ENCODE peak calls at places on chromosomes 4 and X, in ten cellular contexts. W is GDM1; K is CD4-positive, alpha-beta T cell; N is SHP77 treated with DMSO at 0.1 percent for 48 hours; R is NCI-H2171 treated with DMSO at 0.1 percent for 48 hours; P is mesenteric fat pad; X is stimulated activated CD8-positive, alpha-beta memory T cell treated with anti-CD3 and anti-CD28 coated beads, Interleukin-7, amount 100 ng/mL, for 1 hour; L is stimulated activated naive CD8-positive, alpha-beta T cell treated with anti-CD3 and anti-CD28 coated beads, Interleukin-15, Interleukin-2, amounts not matched to agents 100 U/mL and 50 U/mL, for 24 hours; F is T1000; Z is GM10248. B is an unnamed sample.
A peak's percentile ranks its signal among the peaks of the same experiment; 100 is the strongest.

GRCh38 chrX:134148293-134148692 is 88.7 kb upstream of the CCDC160 start:
- DNase-seq in W (no peak), K (no peak), N (no peak), R (no peak), P (no peak), X (no peak), L (no peak), F (no peak), Z (no peak), B (no peak)

GRCh38 chrX:21723814-21724213 is 34.1 kb downstream of the SMPX start:
- DNase-seq in W (no peak), K (no peak), N (no peak), R (no peak), P (no peak), X (no peak), L (no peak), F (no peak), Z (no peak), B (no peak)

GRCh38 chr4:73853246-73853704 is at the start of gene PF4V1:
- DNase-seq in W (no peak), K (no peak), N (no peak), R (no peak), P (no peak), X (no peak), L (no peak), F (no peak), Z (no peak), B (no peak)

GRCh38 chrX:131827935-131828334 is 195.2 kb upstream of the STK26 start:
- DNase-seq in W (peak; percentile 44), K (no peak), N (no peak), R (no peak), P (no peak), X (no peak), L (peak; percentile 36), F (no peak), Z (peak; percentile 28), B (no peak)

GRCh38 chr4:8641256-8641655 is 48.7 kb downstream of the CPZ start:
- DNase-seq in W (no peak), K (no peak), N (no peak), R (no peak), P (no peak), X (no peak), L (no peak), F (no peak), Z (no peak), B (no peak)

GRCh38 chr4:156321203-156321602 is 367.5 kb upstream of the CTSO start:
- DNase-seq in W (no peak), K (no peak), N (no peak), R (no peak), P (no peak), X (no peak), L (no peak), F (no peak), Z (no peak), B (no peak)

GRCh38 chr4:31065086-31065485 is 344.9 kb downstream of the PCDH7 start:
- DNase-seq in W (no peak), K (no peak), N (no peak), R (no peak), P (no peak), X (no peak), L (no peak), F (no peak), Z (no peak), B (no peak)

GRCh38 chrX:34805951-34806350 is 136.6 kb upstream of the FAM47B start:
- DNase-seq in W (no peak), K (no peak), N (no peak), R (no peak), P (no peak), X (no peak), L (no peak), F (no peak), Z (no peak), B (no peak)

GRCh38 chrX:84123585-84123984 is 64.4 kb downstream of the RPS6KA6 start:
- DNase-seq in W (no peak), K (no peak), N (no peak), R (no peak), P (no peak), X (no peak), L (no peak), F (no peak), Z (no peak), B (no peak)

GRCh38 chrX:133418588-133418987 is 3.3 kb upstream of the GPC4 start:
- DNase-seq in W (no peak), K (no peak), N (no peak), R (no peak), P (no peak), X (no peak), L (no peak), F (no peak), Z (no peak), B (no peak)

GRCh38 chrX:119015407-119016242 is 41.2 kb downstream of the LONRF3 start:
- DNase-seq in W (no peak), K (no peak), N (no peak), R (no peak), P (no peak), X (no peak), L (peak; percentile 41), F (peak; percentile 59), Z (peak; percentile 29), B (no peak)

GRCh38 chrX:3548743-3549441 is 164.6 kb downstream of the PRKX start:
- DNase-seq in W (no peak), K (no peak), N (no peak), R (peak; percentile 78), P (no peak), X (no peak), L (no peak), F (no peak), Z (no peak), B (no peak)

GRCh38 chrX:40083120-40083978 is 14.4 kb downstream of the BCOR start:
- DNase-seq in W (no peak), K (no peak), N (no peak), R (no peak), P (no peak), X (no peak), L (no peak), F (no peak), Z (peak; percentile 38), B (no peak)

GRCh38 chr4:118281611-118282442 is 71.0 kb downstream of the PRSS12 start:
- DNase-seq in W (no peak), K (no peak), N (no peak), R (peak; percentile 22), P (no peak), X (no peak), L (peak; percentile 31), F (no peak), Z (no peak), B (no peak)

GRCh38 chrX:41275661-41276609 is 58.0 kb upstream of the DDX3X start:
- DNase-seq in W (peak; percentile 47), K (peak; percentile 56), N (no peak), R (peak; percentile 65), P (peak; percentile 90), X (no peak), L (peak; percentile 56), F (peak; percentile 46), Z (peak; percentile 75), B (no peak)

GRCh38 chrX:8988456-8988855 is 45.5 kb downstream of the FAM9B start:
- DNase-seq in W (no peak), K (no peak), N (no peak), R (no peak), P (no peak), X (no peak), L (peak; percentile 24), F (no peak), Z (no peak), B (no peak)

GRCh38 chr4:147037089-147037488 is 91.4 kb upstream of the TTC29 start:
- DNase-seq in W (no peak), K (no peak), N (no peak), R (no peak), P (no peak), X (no peak), L (no peak), F (no peak), Z (no peak), B (no peak)

GRCh38 chr4:41281038-41281634 is 24.4 kb downstream of the UCHL1 start:
- DNase-seq in W (peak; percentile 21), K (no peak), N (peak; percentile 9), R (peak; percentile 72), P (no peak), X (no peak), L (peak; percentile 7), F (peak; percentile 58), Z (peak; percentile 77), B (no peak)

GRCh38 chrX:7158468-7158990 is 10.6 kb upstream of the PUDP start:
- DNase-seq in W (no peak), K (no peak), N (no peak), R (no peak), P (no peak), X (no peak), L (no peak), F (no peak), Z (no peak), B (no peak)

GRCh38 chrX:107677501-107677901 is 49.2 kb downstream of the PRPS1 start:
- DNase-seq in W (no peak), K (no peak), N (no peak), R (no peak), P (no peak), X (no peak), L (no peak), F (no peak), Z (no peak), B (no peak)

GRCh38 chr4:184238072-184238743 is 20.5 kb upstream of the ENPP6 start:
- DNase-seq in W (no peak), K (no peak), N (no peak), R (no peak), P (no peak), X (no peak), L (no peak), F (no peak), Z (no peak), B (no peak)

GRCh38 chr4:42344260-42344659 is 53.0 kb upstream of the SHISA3 start:
- DNase-seq in W (no peak), K (no peak), N (no peak), R (no peak), P (no peak), X (no peak), L (no peak), F (no peak), Z (peak; percentile 46), B (no peak)

GRCh38 chr4:22921891-22922290 is 229.2 kb downstream of the GBA3 start:
- DNase-seq in W (peak; percentile 67), K (no peak), N (no peak), R (no peak), P (no peak), X (no peak), L (no peak), F (no peak), Z (no peak), B (no peak)

GRCh38 chr4:84971319-84971932 is 4.9 kb upstream of the WDFY3 start:
- DNase-seq in W (no peak), K (no peak), N (peak; percentile 9), R (peak; percentile 61), P (no peak), X (no peak), L (no peak), F (no peak), Z (peak; percentile 29), B (no peak)

GRCh38 chr4:110849461-110849860 is 226.6 kb upstream of the PITX2 start:
- DNase-seq in W (no peak), K (no peak), N (no peak), R (no peak), P (no peak), X (no peak), L (no peak), F (no peak), Z (no peak), B (no peak)

GRCh38 chr4:180542445-180543100 is 1700.6 kb upstream of the TENM3 start:
- DNase-seq in W (no peak), K (no peak), N (peak; percentile 34), R (no peak), P (no peak), X (no peak), L (no peak), F (peak; percentile 17), Z (no peak), B (no peak)

GRCh38 chr4:125387770-125388169 is 73.0 kb downstream of the FAT4 start:
- DNase-seq in W (no peak), K (no peak), N (no peak), R (no peak), P (no peak), X (no peak), L (no peak), F (no peak), Z (no peak), B (no peak)

GRCh38 chr4:47326067-47326466 is 137.4 kb downstream of the COMMD8 start:
- DNase-seq in W (no peak), K (no peak), N (no peak), R (no peak), P (no peak), X (no peak), L (no peak), F (no peak), Z (no peak), B (no peak)